ENCODE peak calls at places on chromosomes 7 and 10, in eight cellular contexts. G is right atrium auricular region, H is spleen, M is cardiac muscle cell, L is colonic mucosa, Q is neural progenitor cell, F is body of pancreas, N is breast epithelium. R is an unnamed sample. For H3K36me3, the result is how much of the 10 kb centered on the place peaks cover.

GRCh38 chr10:116159197-116159596 is 113.8 kb downstream of the GFRA1 start:
- DNase-seq in G (no peak), H (no peak), M (no peak), L (no peak), Q (no peak), F (no peak), N (no peak), R (no peak)

GRCh38 chr7:115734643-115735042 is 295.9 kb downstream of the TFEC start:
- DNase-seq in G (no peak), H (no peak), M (no peak), L (no peak), Q (no peak), F (no peak), N (no peak), R (no peak)

GRCh38 chr7:70764004-70764691 is 367.8 kb upstream of the GALNT17 start:
- DNase-seq in G (no peak), H (no peak), M (no peak), L (no peak), Q (no peak), F (no peak), N (no peak), R (no peak)

GRCh38 chr10:91925022-91925320 is 1.4 kb downstream of the BTAF1 start:
- DNase-seq in G (no peak), H (no peak), M (no peak), L (no peak), Q (no peak), F (no peak), N (no peak), R (no peak)

GRCh38 chr10:6522230-6522629 is 57.8 kb downstream of the PRKCQ start:
- DNase-seq in G (no peak), H (no peak), M (no peak), L (no peak), Q (no peak), F (no peak), N (no peak), R (no peak)

GRCh38 chr10:72243822-72244437 is 27.9 kb upstream of the ASCC1 start:
- DNase-seq in G (peak), H (peak), M (no peak), L (peak), Q (no peak), F (peak), N (no peak), R (no peak)

GRCh38 chr10:131889755-131890154 is 11.1 kb upstream of the PPP2R2D start:
- DNase-seq in G (no peak), H (peak), M (no peak), L (no peak), Q (no peak), F (no peak), N (no peak), R (no peak)

GRCh38 chr10:53387546-53387945 is 615.0 kb upstream of the MBL2 start:
- DNase-seq in G (no peak), H (no peak), M (no peak), L (no peak), Q (no peak), F (no peak), N (no peak), R (no peak)

GRCh38 chr10:49139866-49140195 is 6.0 kb upstream of the FAM170B start:
- DNase-seq in G (no peak), H (no peak), M (no peak), L (no peak), Q (no peak), F (no peak), N (no peak), R (no peak)

GRCh38 chr10:43978936-43979335 is 330.3 kb upstream of the ZNF32 start:
- DNase-seq in G (no peak), H (no peak), M (no peak), L (no peak), Q (no peak), F (no peak), N (no peak), R (no peak)

GRCh38 chr10:102644066-102644645 is at the start of gene TRIM8:
- DNase-seq in G (no peak), H (peak), M (peak), L (peak), Q (peak), F (peak), N (no peak), R (peak)

GRCh38 chr10:103204353-103205255 is 11.5 kb upstream of the NT5C2 start:
- DNase-seq in G (no peak), H (no peak), M (no peak), L (no peak), Q (peak), F (peak), N (no peak), R (no peak)

GRCh38 chr7:87435546-87435945 is 39.9 kb downstream of the ABCB4 start:
- DNase-seq in G (no peak), H (no peak), M (no peak), L (no peak), Q (no peak), F (no peak), N (no peak), R (no peak)

GRCh38 chr7:94055963-94056362 is 51.8 kb upstream of the BET1 start:
- DNase-seq in G (no peak), H (no peak), M (no peak), L (no peak), Q (no peak), F (no peak), N (no peak), R (no peak)

GRCh38 chr7:128090492-128090891 is 59.3 kb upstream of the LRRC4 start:
- DNase-seq in G (no peak), H (no peak), M (no peak), L (no peak), Q (no peak), F (no peak), N (no peak), R (no peak)

GRCh38 chr7:151310578-151310977 is 31.0 kb upstream of the NUB1 start:
- DNase-seq in G (no peak), H (no peak), M (peak), L (no peak), Q (no peak), F (no peak), N (no peak), R (no peak)

GRCh38 chr7:35617076-35617475 is 77.9 kb downstream of the HERPUD2 start:
- DNase-seq in G (no peak), H (no peak), M (peak), L (no peak), Q (no peak), F (no peak), N (no peak), R (no peak)

GRCh38 chr10:114179148-114179547 is at the start of gene TDRD1:
- DNase-seq in G (no peak), H (no peak), M (no peak), L (no peak), Q (no peak), F (peak), N (no peak), R (no peak)

GRCh38 chr10:110226555-110226925 is 19.1 kb downstream of the MXI1 start:
- DNase-seq in G (peak), H (no peak), M (peak), L (peak), Q (peak), F (peak), N (peak), R (peak)

GRCh38 chr10:132158122-132158741 is 28.5 kb upstream of the DPYSL4 start:
- DNase-seq in G (no peak), H (peak), M (no peak), L (no peak), Q (no peak), F (no peak), N (no peak), R (no peak)

GRCh38 chr10:124012991-124013390 is 80.4 kb downstream of the CHST15 start:
- DNase-seq in G (no peak), H (peak), M (no peak), L (no peak), Q (no peak), F (no peak), N (no peak), R (no peak)

GRCh38 chr7:96236198-96237039 is 85.5 kb downstream of the SLC25A13 start:
- DNase-seq in G (peak), H (no peak), M (peak), L (no peak), Q (no peak), F (peak), N (no peak), R (no peak)

GRCh38 chr7:99365318-99366141 is 9.0 kb upstream of the ARPC1B start:
- DNase-seq in G (no peak), H (peak), M (peak), L (peak), Q (peak), F (peak), N (no peak), R (peak)

GRCh38 chr10:46541017-46541661 is 15.3 kb downstream of the GPRIN2 start:
- DNase-seq in G (no peak), H (peak), M (peak), L (peak), Q (peak), F (peak), N (peak), R (peak)

GRCh38 chr10:46321770-46322169 is 35.0 kb downstream of the ANTXRL start:
- DNase-seq in G (no peak), H (no peak), M (no peak), L (no peak), Q (no peak), F (no peak), N (no peak), R (no peak)

GRCh38 chr7:17988858-17989257 is 38.8 kb downstream of the PRPS1L1 start:
- DNase-seq in G (no peak), H (no peak), M (no peak), L (no peak), Q (no peak), F (no peak), N (no peak), R (no peak)

GRCh38 chr10:102714621-102715455 is at the start of gene SFXN2:
- DNase-seq in G (peak), H (no peak), M (no peak), L (peak), Q (peak), F (peak), N (peak), R (peak)

GRCh38 chr10:90136731-90137316 is 435.4 kb downstream of the KIF20B start:
- DNase-seq in G (no peak), H (no peak), M (peak), L (no peak), Q (peak), F (no peak), N (no peak), R (no peak)

GRCh38 chr10:131891196-131891928 is 9.4 kb upstream of the PPP2R2D start:
- DNase-seq in G (no peak), H (peak), M (peak), L (no peak), Q (peak), F (peak), N (no peak), R (no peak)

GRCh38 chr10:63627881-63628296 is 106.7 kb downstream of the REEP3 start:
- DNase-seq in G (no peak), H (no peak), M (no peak), L (no peak), Q (no peak), F (no peak), N (no peak), R (no peak)

GRCh38 chr10:34786464-34786863 is 28.6 kb downstream of the PARD3 start:
- DNase-seq in G (no peak), H (no peak), M (no peak), L (no peak), Q (no peak), F (no peak), N (no peak), R (no peak)

GRCh38 chr7:121798896-121799295 is 74.1 kb upstream of the PTPRZ1 start:
- DNase-seq in G (no peak), H (no peak), M (no peak), L (no peak), Q (peak), F (no peak), N (no peak), R (no peak)

GRCh38 chr10:113062977-113063967 is 113.2 kb downstream of the TCF7L2 start:
- DNase-seq in G (no peak), H (no peak), M (peak), L (no peak), Q (peak), F (no peak), N (no peak), R (no peak)

GRCh38 chr7:44912775-44913347 is 27.5 kb upstream of the PURB start:
- DNase-seq in G (no peak), H (no peak), M (no peak), L (no peak), Q (no peak), F (peak), N (peak), R (no peak)

DNA sequence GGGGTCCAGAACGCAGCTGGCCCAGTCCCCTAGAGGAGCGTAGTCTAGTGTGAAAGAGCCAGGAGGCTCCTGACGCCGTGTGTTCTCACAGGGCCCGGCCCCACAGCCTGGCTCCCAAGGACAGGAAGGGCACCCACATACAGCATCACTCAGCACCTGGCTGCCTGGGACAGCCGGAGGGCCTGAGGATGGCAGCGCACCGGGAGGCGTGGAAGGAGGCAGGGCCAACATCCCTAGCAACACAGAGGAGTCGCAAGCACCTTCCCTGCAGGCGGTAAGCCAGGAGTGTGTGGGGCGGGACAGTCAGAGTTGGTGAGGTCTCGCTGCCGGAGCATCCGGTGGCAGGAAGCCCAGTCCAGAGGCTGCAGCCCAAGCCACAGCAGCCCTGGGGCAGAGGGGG is 125.8 kb downstream of the MAD1L1 start:
- DNase-seq in G (no peak), H (no peak), M (no peak), L (no peak), Q (peak), F (no peak), N (no peak), R (peak)
- H3K27ac ChIP-seq in G (no peak), H (no peak), M (peak), L (no peak), Q (no peak), F (no peak), N (peak), R (no peak)

DNA sequence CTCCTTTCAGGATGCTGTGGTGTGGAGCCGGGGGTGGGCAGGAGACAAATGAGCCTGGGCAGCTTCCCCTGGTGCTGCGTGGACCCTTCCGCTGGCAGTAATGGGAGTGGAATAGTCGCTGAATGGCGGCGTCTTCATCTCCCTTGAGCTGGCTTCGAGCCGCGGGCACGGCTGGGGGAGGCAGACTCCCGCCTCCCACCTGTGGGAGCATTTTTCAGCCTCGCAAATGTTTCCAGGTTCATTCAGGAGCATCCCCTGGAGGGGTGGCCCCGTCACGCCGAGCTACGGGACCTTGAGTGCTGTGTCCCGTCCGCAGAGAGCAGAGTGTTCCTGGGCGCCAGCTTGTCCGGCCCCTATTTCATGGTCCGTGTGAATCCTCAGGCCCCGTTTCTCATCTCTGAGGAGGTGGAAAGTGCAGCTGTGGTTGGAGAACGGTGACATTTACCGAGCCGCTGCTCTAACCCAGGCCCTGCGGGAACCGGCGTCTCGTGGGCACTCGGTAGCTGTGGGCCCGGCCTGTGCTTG is 18.1 kb downstream of the FAM20C start:
- DNase-seq in G (no peak), H (no peak), M (no peak), L (no peak), Q (no peak), F (no peak), N (no peak), R (peak)
- H3K36me3 ChIP-seq in G (under half), H (under half), M (under half), L (under half), Q (under half), F (under half), N (under half), R (under half)

GRCh38 chr10:31698169-31698890 is 230.3 kb downstream of the ARHGAP12 start:
- DNase-seq in G (peak), H (no peak), M (no peak), L (peak), Q (no peak), F (peak), N (no peak), R (no peak)
- H3K27ac ChIP-seq in G (peak), H (peak), M (no peak), L (peak), Q (no peak), F (peak), N (peak), R (peak)

DNA sequence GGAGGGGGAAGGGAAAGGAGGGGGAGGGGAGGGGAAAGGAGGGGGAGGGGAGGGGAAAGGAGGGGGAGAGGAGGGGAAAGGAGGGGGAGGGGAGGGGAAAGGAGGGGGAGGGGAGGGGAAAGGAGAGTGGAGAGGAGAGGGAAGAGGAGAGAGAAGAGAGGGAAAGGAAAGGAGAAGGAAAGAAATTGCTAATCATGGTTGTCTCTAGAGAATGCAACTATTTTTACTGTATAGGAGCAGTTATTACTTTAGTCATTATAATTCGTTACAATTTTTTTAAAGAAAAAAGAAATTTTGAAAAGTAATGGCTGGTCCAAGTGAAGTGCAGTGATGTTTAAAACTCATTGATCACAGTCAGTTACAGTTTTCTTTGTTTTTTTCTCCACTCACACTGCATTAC is 24.5 kb downstream of the SLC25A16 start:
- DNase-seq in G (no peak), H (no peak), M (no peak), L (no peak), Q (no peak), F (no peak), N (no peak), R (no peak)
- H3K36me3 ChIP-seq in G (under half), H (half or more), M (under half), L (under half), Q (under half), F (under half), N (under half), R (under half)

DNA sequence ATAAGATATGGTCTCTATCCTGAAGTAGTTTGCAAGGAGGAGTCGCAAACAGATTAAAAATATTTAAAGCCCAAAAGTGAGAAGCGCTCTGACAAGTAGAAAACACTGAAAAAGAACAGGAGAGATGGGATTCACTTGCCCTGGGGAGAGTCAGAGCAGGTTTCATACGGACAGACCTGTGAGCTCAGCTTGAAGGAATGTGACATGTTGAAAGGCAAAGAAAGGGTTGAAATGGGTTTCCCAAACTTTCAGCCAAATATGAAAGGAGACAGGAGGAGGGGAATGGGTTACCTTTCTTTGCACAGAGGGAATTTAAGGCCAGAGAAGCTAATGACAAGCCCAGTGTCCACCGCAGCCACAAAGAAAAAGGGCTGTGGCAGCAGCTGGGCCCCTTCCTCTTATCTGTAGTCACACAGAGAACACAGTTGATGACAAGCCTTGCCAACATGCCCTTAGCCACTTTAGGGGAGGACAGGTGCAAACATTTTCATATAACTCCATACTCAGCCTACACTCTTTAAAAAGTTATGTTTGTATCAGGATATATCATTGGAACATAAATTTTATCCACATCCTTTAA is 14.9 kb downstream of the HOXA1 start:
- DNase-seq in G (no peak), H (no peak), M (peak), L (no peak), Q (no peak), F (no peak), N (no peak), R (no peak)
- H3K27ac ChIP-seq in G (no peak), H (no peak), M (no peak), L (no peak), Q (no peak), F (no peak), N (no peak), R (no peak)

GRCh38 chr10:24652381-24652957 is 71.2 kb downstream of the ARHGAP21 start:
- DNase-seq in G (no peak), H (no peak), M (no peak), L (no peak), Q (no peak), F (no peak), N (no peak), R (no peak)

GRCh38 chr10:24650669-24651391 is 72.9 kb downstream of the ARHGAP21 start:
- DNase-seq in G (no peak), H (no peak), M (no peak), L (no peak), Q (no peak), F (peak), N (no peak), R (no peak)

DNA sequence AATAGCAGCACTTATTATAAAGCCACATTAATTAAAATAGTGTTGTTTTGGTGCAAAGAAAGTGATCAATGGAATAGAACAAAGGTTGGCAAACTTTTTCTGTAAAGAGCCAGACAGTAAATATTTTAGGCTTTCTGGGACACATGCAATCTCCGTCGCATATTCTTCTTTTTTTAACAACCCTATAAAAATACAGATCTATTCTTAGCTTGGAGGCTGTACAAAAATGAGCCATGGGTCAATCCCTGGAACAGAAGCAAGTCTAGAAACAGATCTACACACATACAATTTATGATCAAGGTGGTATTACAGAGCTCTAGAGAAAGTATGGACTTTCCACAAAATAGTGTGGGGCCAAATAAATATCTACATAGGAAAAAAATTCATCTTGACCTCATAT is 71.8 kb downstream of the ARHGAP21 start:
- DNase-seq in G (no peak), H (no peak), M (no peak), L (no peak), Q (no peak), F (no peak), N (no peak), R (no peak)
- H3K36me3 ChIP-seq in G (under half), H (under half), M (under half), L (under half), Q (under half), F (under half), N (under half), R (under half)

GRCh38 chr7:28989596-28989980 is 31.5 kb upstream of the TRIL start:
- DNase-seq in G (no peak), H (no peak), M (no peak), L (no peak), Q (no peak), F (no peak), N (no peak), R (no peak)
- H3K27ac ChIP-seq in G (peak), H (no peak), M (no peak), L (no peak), Q (no peak), F (no peak), N (peak), R (no peak)

DNA sequence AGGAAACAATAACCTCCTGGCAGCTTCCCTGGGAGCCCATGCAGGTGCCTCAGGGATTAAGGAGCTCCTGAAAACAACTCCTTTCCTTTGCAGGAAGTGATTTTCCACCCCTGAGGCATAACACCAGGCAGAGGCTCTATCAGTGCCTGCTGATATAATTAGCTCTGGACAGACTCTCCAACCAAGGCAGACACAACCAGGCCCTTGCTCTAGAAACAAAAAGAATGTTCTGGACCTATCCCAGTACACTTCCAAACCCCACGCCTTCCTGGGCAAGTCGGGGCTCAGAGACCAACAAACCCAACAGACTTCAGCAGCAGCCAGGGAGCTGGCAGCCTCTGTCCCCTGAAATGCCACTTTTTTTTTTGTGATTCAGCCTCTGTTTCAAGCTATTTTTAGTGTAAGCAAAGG is 247.1 kb downstream of the KCNMA1 start:
- DNase-seq in G (no peak), H (no peak), M (peak), L (no peak), Q (no peak), F (peak), N (no peak), R (no peak)
- H3K36me3 ChIP-seq in G (under half), H (under half), M (under half), L (under half), Q (under half), F (under half), N (under half), R (under half)